ENCODE peak calls at places on chromosome 2, in six cellular contexts. One of them, this sample, is unnamed.

GRCh38 chr2:11573418-11574175 is 39.8 kb downstream of the GREB1 start:
- DNase-seq in AG10803: peak; percentile 54
- DNase-seq in NCI-H2081: no peak
- DNase-seq in AG04450: no peak
- DNase-seq in ELR: peak; percentile 63
- DNase-seq in T-cell: no peak
- DNase-seq in this sample: no peak

GRCh38 chr2:85797959-85798358 is 44.2 kb downstream of the ATOH8 start:
- DNase-seq in AG10803: peak; percentile 52
- DNase-seq in NCI-H2081: no peak
- DNase-seq in AG04450: no peak
- DNase-seq in ELR: peak; percentile 69
- DNase-seq in T-cell: no peak
- DNase-seq in this sample: peak; percentile 66

GRCh38 chr2:113888641-113889470 is 1.0 kb upstream of the ACTR3 start:
- DNase-seq in AG10803: no peak
- DNase-seq in NCI-H2081: no peak
- DNase-seq in AG04450: no peak
- DNase-seq in ELR: no peak
- DNase-seq in T-cell: no peak
- DNase-seq in this sample: no peak

GRCh38 chr2:239380831-239381708 is 19.8 kb downstream of the HDAC4 start:
- DNase-seq in AG10803: no peak
- DNase-seq in NCI-H2081: no peak
- DNase-seq in AG04450: no peak
- DNase-seq in ELR: no peak
- DNase-seq in T-cell: peak; percentile 79
- DNase-seq in this sample: no peak

GRCh38 chr2:166375736-166376487 is at the start of gene SCN9A:
- DNase-seq in AG10803: peak; percentile 54
- DNase-seq in NCI-H2081: peak; percentile 92
- DNase-seq in AG04450: no peak
- DNase-seq in ELR: peak; percentile 87
- DNase-seq in T-cell: no peak
- DNase-seq in this sample: peak; percentile 92

GRCh38 chr2:239204143-239204875 is 196.5 kb downstream of the HDAC4 start:
- DNase-seq in AG10803: no peak
- DNase-seq in NCI-H2081: no peak
- DNase-seq in AG04450: no peak
- DNase-seq in ELR: no peak
- DNase-seq in T-cell: no peak
- DNase-seq in this sample: peak; percentile 32

GRCh38 chr2:25341753-25342371 is at the start of gene DNMT3A:
- DNase-seq in AG10803: peak; percentile 60
- DNase-seq in NCI-H2081: peak; percentile 84
- DNase-seq in AG04450: peak; percentile 10
- DNase-seq in ELR: peak; percentile 54
- DNase-seq in T-cell: peak; percentile 50
- DNase-seq in this sample: peak; percentile 68

GRCh38 chr2:187566712-187567111 is 12.5 kb upstream of the TFPI start:
- DNase-seq in AG10803: no peak
- DNase-seq in NCI-H2081: no peak
- DNase-seq in AG04450: no peak
- DNase-seq in ELR: no peak
- DNase-seq in T-cell: no peak
- DNase-seq in this sample: no peak

GRCh38 chr2:101533611-101534601 is 59.0 kb upstream of the RFX8 start:
- DNase-seq in AG10803: no peak
- DNase-seq in NCI-H2081: no peak
- DNase-seq in AG04450: no peak
- DNase-seq in ELR: no peak
- DNase-seq in T-cell: no peak
- DNase-seq in this sample: no peak

GRCh38 chr2:111161971-111162370 is 41.3 kb downstream of the BCL2L11 start:
- DNase-seq in AG10803: no peak
- DNase-seq in NCI-H2081: peak; percentile 73
- DNase-seq in AG04450: no peak
- DNase-seq in ELR: no peak
- DNase-seq in T-cell: no peak
- DNase-seq in this sample: no peak